ENCODE peak calls at places on chromosomes 7 and 10, in four cellular contexts. E, V, F and C are unnamed samples.

GRCh38 chr7:92740713-92741126 is 95.7 kb downstream of the CDK6 start:
- DNase-seq in E (no peak), V (no peak), F (no peak), C (peak)

GRCh38 chr7:101251871-101252659 is 7.2 kb upstream of the FIS1 start:
- DNase-seq in E (peak), V (peak), F (peak), C (peak)

GRCh38 chr10:14535497-14536199 is 204.9 kb upstream of the FRMD4A start:
- DNase-seq in E (peak), V (no peak), F (no peak), C (no peak)

GRCh38 chr10:24706479-24707118 is 17.1 kb downstream of the ARHGAP21 start:
- DNase-seq in E (peak), V (no peak), F (peak), C (no peak)

GRCh38 chr7:82442492-82443043 is 1.0 kb downstream of the CACNA2D1 start:
- DNase-seq in E (no peak), V (peak), F (peak), C (no peak)

GRCh38 chr7:39357648-39358047 is 208.6 kb upstream of the YAE1 start:
- DNase-seq in E (no peak), V (peak), F (peak), C (no peak)

GRCh38 chr10:31317171-31317570 is 1.8 kb upstream of the ZEB1 start:
- DNase-seq in E (no peak), V (no peak), F (no peak), C (no peak)

GRCh38 chr7:74612015-74612829 is 45.3 kb upstream of the GTF2I start:
- DNase-seq in E (peak), V (no peak), F (peak), C (no peak)

GRCh38 chr10:90742189-90742588 is 115.7 kb downstream of the HTR7 start:
- DNase-seq in E (no peak), V (no peak), F (no peak), C (no peak)

GRCh38 chr10:65827344-65827743 is 1098.5 kb upstream of the LRRTM3 start:
- DNase-seq in E (no peak), V (no peak), F (no peak), C (no peak)

GRCh38 chr7:113890326-113891030 is 28.3 kb downstream of the PPP1R3A start:
- DNase-seq in E (no peak), V (no peak), F (no peak), C (no peak)

GRCh38 chr10:15715619-15716227 is 4.0 kb downstream of the ITGA8 start:
- DNase-seq in E (no peak), V (peak), F (peak), C (no peak)

GRCh38 chr7:111919690-111920179 is 286.5 kb downstream of the DOCK4 start:
- DNase-seq in E (peak), V (no peak), F (no peak), C (no peak)

GRCh38 chr10:7085147-7085912 is 325.5 kb downstream of the SFMBT2 start:
- DNase-seq in E (no peak), V (no peak), F (no peak), C (no peak)

GRCh38 chr10:89615824-89616223 is 29.2 kb downstream of the PANK1 start:
- DNase-seq in E (peak), V (no peak), F (no peak), C (no peak)

GRCh38 chr7:46368871-46369270 is 447.8 kb upstream of the IGFBP3 start:
- DNase-seq in E (no peak), V (no peak), F (no peak), C (no peak)

GRCh38 chr7:139699640-139700504 is 77.9 kb downstream of the HIPK2 start:
- DNase-seq in E (no peak), V (no peak), F (no peak), C (no peak)
- TF ChIP-seq CTCF in E (peak), V (no peak), F (no peak), C (no peak)

GRCh38 chr10:22617516-22617915 is 96.9 kb downstream of the PIP4K2A start:
- DNase-seq in E (no peak), V (no peak), F (no peak), C (no peak)
- TF ChIP-seq CTCF in E (peak), V (no peak), F (no peak), C (no peak)

GRCh38 chr10:100020161-100020882 is 10.6 kb upstream of the DNMBP start:
- DNase-seq in E (peak), V (no peak), F (no peak), C (no peak)
- TF ChIP-seq CTCF in E (no peak), V (no peak), F (no peak), C (no peak)

GRCh38 chr7:127504715-127505114 is 80.7 kb downstream of the GCC1 start:
- DNase-seq in E (peak), V (peak), F (peak), C (no peak)
- TF ChIP-seq CTCF in E (peak), V (peak), F (no peak), C (peak)

GRCh38 chr7:20741801-20742200 is 44.9 kb downstream of the SP8 start:
- DNase-seq in E (no peak), V (no peak), F (no peak), C (no peak)

GRCh38 chr7:20748853-20749252 is 37.8 kb downstream of the SP8 start:
- DNase-seq in E (no peak), V (no peak), F (no peak), C (no peak)

GRCh38 chr7:20742913-20743312 is 43.8 kb downstream of the SP8 start:
- DNase-seq in E (no peak), V (no peak), F (no peak), C (no peak)

GRCh38 chr7:20745716-20746115 is 41.0 kb downstream of the SP8 start:
- DNase-seq in E (no peak), V (peak), F (no peak), C (no peak)

GRCh38 chr7:20744913-20745587 is 41.6 kb downstream of the SP8 start:
- DNase-seq in E (no peak), V (no peak), F (no peak), C (peak)
- TF ChIP-seq CTCF in E (no peak), V (no peak), F (no peak), C (peak)

DNA sequence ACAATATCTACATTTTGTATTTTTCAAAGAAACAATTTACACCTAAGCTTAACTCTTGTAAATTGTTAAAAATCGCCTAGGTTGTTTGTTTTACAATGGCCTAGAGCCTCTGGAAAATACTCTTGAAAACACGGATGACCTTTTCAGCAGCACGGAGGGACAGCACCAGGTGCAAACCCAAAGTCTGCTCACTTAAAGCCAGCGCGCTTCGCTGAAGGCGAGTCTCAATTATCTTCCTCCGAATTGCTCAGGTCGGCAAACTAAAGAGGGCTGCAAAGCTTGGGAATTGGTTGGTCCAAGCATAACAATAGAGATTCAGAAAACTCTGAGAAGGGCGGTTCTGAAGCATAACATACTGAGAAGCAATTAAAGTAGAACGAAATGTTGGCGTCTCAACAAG is 139.8 kb upstream of the PITRM1 start:
- DNase-seq in E (no peak), V (no peak), F (no peak), C (no peak)
- TF ChIP-seq CTCF in E (no peak), V (no peak), F (no peak), C (no peak)

GRCh38 chr7:1965579-1966294 is 267.0 kb downstream of the MAD1L1 start:
- DNase-seq in E (no peak), V (no peak), F (no peak), C (no peak)

GRCh38 chr7:1968397-1969111 is 264.2 kb downstream of the MAD1L1 start:
- DNase-seq in E (no peak), V (no peak), F (no peak), C (no peak)

GRCh38 chr7:1966631-1967200 is 266.0 kb downstream of the MAD1L1 start:
- DNase-seq in E (no peak), V (no peak), F (no peak), C (no peak)

GRCh38 chr7:1969459-1970284 is 263.1 kb downstream of the MAD1L1 start:
- DNase-seq in E (no peak), V (no peak), F (no peak), C (no peak)

DNA sequence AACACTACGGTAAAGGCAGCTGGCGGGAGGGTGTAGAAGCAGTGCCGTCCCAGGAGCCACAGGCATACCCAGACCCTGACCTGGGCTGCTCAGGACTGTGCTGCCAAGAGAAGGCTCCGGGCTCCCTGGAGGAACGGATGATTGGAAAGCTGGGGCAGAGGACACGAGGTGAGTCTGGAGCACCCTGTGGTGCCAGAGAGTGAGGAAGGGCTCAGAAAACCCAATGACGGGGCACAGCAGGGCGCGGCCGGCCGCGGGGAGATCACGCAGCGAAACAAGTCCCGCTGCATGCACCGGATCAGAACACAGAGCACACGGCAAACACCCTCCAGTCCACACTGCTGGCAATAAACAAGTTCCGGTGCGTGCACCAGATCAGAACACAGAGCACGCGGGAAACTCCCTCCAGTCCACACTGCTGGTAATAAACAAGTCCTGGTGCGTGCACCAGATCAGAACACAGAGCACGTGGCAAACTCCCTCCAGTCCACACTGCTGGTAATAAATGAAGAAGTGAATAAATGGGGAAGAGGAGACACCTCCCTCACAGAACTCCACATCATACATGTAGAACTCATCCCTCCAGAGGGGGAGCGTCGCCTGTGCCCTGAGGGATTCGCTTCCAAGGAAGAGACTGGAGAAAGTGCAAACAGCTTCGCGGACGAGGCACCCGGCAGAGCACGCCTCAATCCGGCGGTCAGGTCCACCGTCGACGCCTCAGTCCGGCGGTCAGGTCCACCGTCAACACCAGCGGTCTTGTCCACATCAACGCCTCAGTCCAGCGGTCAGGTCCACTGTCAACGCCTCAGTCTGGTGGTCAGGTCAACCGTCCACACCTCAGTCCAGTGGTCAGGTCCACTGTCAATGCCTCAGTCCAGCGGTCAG is 265.0 kb downstream of the MAD1L1 start:
- DNase-seq in E (no peak), V (no peak), F (no peak), C (no peak)
- TF ChIP-seq CTCF in E (no peak), V (no peak), F (no peak), C (no peak)

DNA sequence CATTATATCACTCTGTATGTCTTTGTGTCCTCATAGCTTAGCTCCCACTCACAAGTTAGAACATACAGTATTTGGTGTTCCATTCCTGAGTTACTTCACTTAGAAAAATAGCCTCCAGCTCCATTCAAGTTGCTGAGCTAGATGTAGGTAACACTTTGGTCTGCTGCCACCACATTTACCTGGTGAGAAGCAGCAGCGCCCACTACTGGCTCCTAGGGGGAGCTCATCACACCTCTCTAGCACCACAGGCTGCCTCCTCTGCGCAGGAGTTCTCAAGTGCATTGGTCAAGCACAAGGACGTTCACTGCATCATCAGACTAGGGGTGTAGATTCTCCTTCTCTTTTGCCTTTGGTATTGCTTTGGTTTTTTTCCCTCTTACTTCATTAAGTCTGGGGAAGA is 530.9 kb upstream of the AUTS2 start:
- DNase-seq in E (no peak), V (peak), F (peak), C (no peak)
- TF ChIP-seq CTCF in E (peak), V (peak), F (no peak), C (no peak)

GRCh38 chr10:92753865-92754264 is 64.1 kb downstream of the HHEX start:
- DNase-seq in E (no peak), V (no peak), F (no peak), C (no peak)
- TF ChIP-seq CTCF in E (no peak), V (no peak), F (no peak), C (no peak)

GRCh38 chr7:108097703-108098102 is 32.5 kb downstream of the LAMB4 start:
- DNase-seq in E (peak), V (no peak), F (no peak), C (no peak)
- TF ChIP-seq CTCF in E (peak), V (peak), F (no peak), C (peak)